ENCODE peak calls at places on chromosomes 1 and 21, in five cellular contexts. One of them, this sample, is unnamed.

GRCh38 chr1:21912038-21912758 is 24.9 kb downstream of the HSPG2 start:
- DNase-seq in activated CD8-positive, alpha-beta memory T cell treated with anti-CD3 and anti-CD28 coated beads for 4 hours: no peak
- DNase-seq in DMS53: no peak
- DNase-seq in NCI-H2029: no peak
- DNase-seq in ACHN: no peak
- DNase-seq in this sample: no peak

GRCh38 chr1:39167632-39168209 is 36.8 kb upstream of the MACF1 start:
- DNase-seq in activated CD8-positive, alpha-beta memory T cell treated with anti-CD3 and anti-CD28 coated beads for 4 hours: no peak
- DNase-seq in DMS53: peak
- DNase-seq in NCI-H2029: peak
- DNase-seq in ACHN: no peak
- DNase-seq in this sample: no peak

GRCh38 chr1:240804475-240804874 is 192.5 kb upstream of the GREM2 start:
- DNase-seq in activated CD8-positive, alpha-beta memory T cell treated with anti-CD3 and anti-CD28 coated beads for 4 hours: no peak
- DNase-seq in DMS53: no peak
- DNase-seq in NCI-H2029: no peak
- DNase-seq in ACHN: peak
- DNase-seq in this sample: no peak

GRCh38 chr21:44377922-44378645 is 24.7 kb downstream of the TRPM2 start:
- DNase-seq in activated CD8-positive, alpha-beta memory T cell treated with anti-CD3 and anti-CD28 coated beads for 4 hours: no peak
- DNase-seq in DMS53: no peak
- DNase-seq in NCI-H2029: no peak
- DNase-seq in ACHN: no peak
- DNase-seq in this sample: no peak

GRCh38 chr21:37458669-37459276 is 92.2 kb downstream of the DYRK1A start:
- DNase-seq in activated CD8-positive, alpha-beta memory T cell treated with anti-CD3 and anti-CD28 coated beads for 4 hours: no peak
- DNase-seq in DMS53: no peak
- DNase-seq in NCI-H2029: no peak
- DNase-seq in ACHN: no peak
- DNase-seq in this sample: no peak

GRCh38 chr1:235107368-235108184 is 21.1 kb downstream of the TOMM20 start:
- DNase-seq in activated CD8-positive, alpha-beta memory T cell treated with anti-CD3 and anti-CD28 coated beads for 4 hours: no peak
- DNase-seq in DMS53: no peak
- DNase-seq in NCI-H2029: no peak
- DNase-seq in ACHN: no peak
- DNase-seq in this sample: peak

GRCh38 chr1:199041173-199041914 is 402.5 kb downstream of the PTPRC start:
- DNase-seq in activated CD8-positive, alpha-beta memory T cell treated with anti-CD3 and anti-CD28 coated beads for 4 hours: no peak
- DNase-seq in DMS53: no peak
- DNase-seq in NCI-H2029: no peak
- DNase-seq in ACHN: no peak
- DNase-seq in this sample: no peak

GRCh38 chr1:179591592-179592580 is at the start of gene TDRD5:
- DNase-seq in activated CD8-positive, alpha-beta memory T cell treated with anti-CD3 and anti-CD28 coated beads for 4 hours: no peak
- DNase-seq in DMS53: peak
- DNase-seq in NCI-H2029: no peak
- DNase-seq in ACHN: no peak
- DNase-seq in this sample: no peak

GRCh38 chr1:9628541-9629444 is 22.7 kb upstream of the PIK3CD start:
- DNase-seq in activated CD8-positive, alpha-beta memory T cell treated with anti-CD3 and anti-CD28 coated beads for 4 hours: peak
- DNase-seq in DMS53: no peak
- DNase-seq in NCI-H2029: no peak
- DNase-seq in ACHN: no peak
- DNase-seq in this sample: peak

GRCh38 chr1:62593825-62594394 is 3.4 kb upstream of the ANGPTL3 start:
- DNase-seq in activated CD8-positive, alpha-beta memory T cell treated with anti-CD3 and anti-CD28 coated beads for 4 hours: no peak
- DNase-seq in DMS53: no peak
- DNase-seq in NCI-H2029: no peak
- DNase-seq in ACHN: no peak
- DNase-seq in this sample: no peak

GRCh38 chr1:233240839-233241682 is 54.5 kb downstream of the PCNX2 start:
- DNase-seq in activated CD8-positive, alpha-beta memory T cell treated with anti-CD3 and anti-CD28 coated beads for 4 hours: no peak
- DNase-seq in DMS53: peak
- DNase-seq in NCI-H2029: peak
- DNase-seq in ACHN: peak
- DNase-seq in this sample: no peak

GRCh38 chr1:29282135-29282923 is 46.0 kb downstream of the PTPRU start:
- DNase-seq in activated CD8-positive, alpha-beta memory T cell treated with anti-CD3 and anti-CD28 coated beads for 4 hours: no peak
- DNase-seq in DMS53: no peak
- DNase-seq in NCI-H2029: no peak
- DNase-seq in ACHN: no peak
- DNase-seq in this sample: peak

GRCh38 chr1:147627435-147628110 is 42.8 kb downstream of the ACP6 start:
- DNase-seq in activated CD8-positive, alpha-beta memory T cell treated with anti-CD3 and anti-CD28 coated beads for 4 hours: no peak
- DNase-seq in DMS53: peak
- DNase-seq in NCI-H2029: peak
- DNase-seq in ACHN: peak
- DNase-seq in this sample: peak

GRCh38 chr1:61299468-61299867 is 217.1 kb downstream of the NFIA start:
- DNase-seq in activated CD8-positive, alpha-beta memory T cell treated with anti-CD3 and anti-CD28 coated beads for 4 hours: no peak
- DNase-seq in DMS53: peak
- DNase-seq in NCI-H2029: no peak
- DNase-seq in ACHN: no peak
- DNase-seq in this sample: no peak

GRCh38 chr21:39087238-39087975 is 95.8 kb downstream of the PSMG1 start:
- DNase-seq in activated CD8-positive, alpha-beta memory T cell treated with anti-CD3 and anti-CD28 coated beads for 4 hours: no peak
- DNase-seq in DMS53: no peak
- DNase-seq in NCI-H2029: no peak
- DNase-seq in ACHN: no peak
- DNase-seq in this sample: no peak

GRCh38 chr1:221487781-221488520 is 253.9 kb downstream of the DUSP10 start:
- DNase-seq in activated CD8-positive, alpha-beta memory T cell treated with anti-CD3 and anti-CD28 coated beads for 4 hours: no peak
- DNase-seq in DMS53: peak
- DNase-seq in NCI-H2029: peak
- DNase-seq in ACHN: peak
- DNase-seq in this sample: no peak

GRCh38 chr1:7853341-7854026 is 619 bp upstream of the UTS2 start:
- DNase-seq in activated CD8-positive, alpha-beta memory T cell treated with anti-CD3 and anti-CD28 coated beads for 4 hours: no peak
- DNase-seq in DMS53: no peak
- DNase-seq in NCI-H2029: no peak
- DNase-seq in ACHN: no peak
- DNase-seq in this sample: no peak

GRCh38 chr1:109046671-109047070 is 4.8 kb upstream of the WDR47 start:
- DNase-seq in activated CD8-positive, alpha-beta memory T cell treated with anti-CD3 and anti-CD28 coated beads for 4 hours: no peak
- DNase-seq in DMS53: no peak
- DNase-seq in NCI-H2029: no peak
- DNase-seq in ACHN: no peak
- DNase-seq in this sample: no peak

GRCh38 chr1:93321720-93322119 is 24.0 kb upstream of the DR1 start:
- DNase-seq in activated CD8-positive, alpha-beta memory T cell treated with anti-CD3 and anti-CD28 coated beads for 4 hours: no peak
- DNase-seq in DMS53: no peak
- DNase-seq in NCI-H2029: no peak
- DNase-seq in ACHN: no peak
- DNase-seq in this sample: no peak

GRCh38 chr1:217407426-217407825 is 223.5 kb downstream of the GPATCH2 start:
- DNase-seq in activated CD8-positive, alpha-beta memory T cell treated with anti-CD3 and anti-CD28 coated beads for 4 hours: no peak
- DNase-seq in DMS53: no peak
- DNase-seq in NCI-H2029: no peak
- DNase-seq in ACHN: no peak
- DNase-seq in this sample: no peak

GRCh38 chr1:216064643-216065042 is 358.6 kb downstream of the USH2A start:
- DNase-seq in activated CD8-positive, alpha-beta memory T cell treated with anti-CD3 and anti-CD28 coated beads for 4 hours: no peak
- DNase-seq in DMS53: no peak
- DNase-seq in NCI-H2029: no peak
- DNase-seq in ACHN: no peak
- DNase-seq in this sample: no peak

GRCh38 chr1:92085727-92086126 is 5.6 kb downstream of the BTBD8 start:
- DNase-seq in activated CD8-positive, alpha-beta memory T cell treated with anti-CD3 and anti-CD28 coated beads for 4 hours: no peak
- DNase-seq in DMS53: peak
- DNase-seq in NCI-H2029: no peak
- DNase-seq in ACHN: no peak
- DNase-seq in this sample: no peak

GRCh38 chr1:217106231-217106630 is 383.0 kb upstream of the ESRRG start:
- DNase-seq in activated CD8-positive, alpha-beta memory T cell treated with anti-CD3 and anti-CD28 coated beads for 4 hours: no peak
- DNase-seq in DMS53: peak
- DNase-seq in NCI-H2029: no peak
- DNase-seq in ACHN: no peak
- DNase-seq in this sample: no peak

GRCh38 chr1:15323989-15324866 is 77.2 kb downstream of the FHAD1 start:
- DNase-seq in activated CD8-positive, alpha-beta memory T cell treated with anti-CD3 and anti-CD28 coated beads for 4 hours: no peak
- DNase-seq in DMS53: no peak
- DNase-seq in NCI-H2029: no peak
- DNase-seq in ACHN: no peak
- DNase-seq in this sample: no peak

GRCh38 chr1:72438270-72438669 is 155.9 kb upstream of the NEGR1 start:
- DNase-seq in activated CD8-positive, alpha-beta memory T cell treated with anti-CD3 and anti-CD28 coated beads for 4 hours: no peak
- DNase-seq in DMS53: no peak
- DNase-seq in NCI-H2029: no peak
- DNase-seq in ACHN: no peak
- DNase-seq in this sample: no peak

GRCh38 chr1:175481126-175482071 is 262.0 kb downstream of the TNR start:
- DNase-seq in activated CD8-positive, alpha-beta memory T cell treated with anti-CD3 and anti-CD28 coated beads for 4 hours: no peak
- DNase-seq in DMS53: peak
- DNase-seq in NCI-H2029: no peak
- DNase-seq in ACHN: peak
- DNase-seq in this sample: no peak

GRCh38 chr1:157114183-157115121 is 14.8 kb upstream of the ETV3L start:
- DNase-seq in activated CD8-positive, alpha-beta memory T cell treated with anti-CD3 and anti-CD28 coated beads for 4 hours: no peak
- DNase-seq in DMS53: no peak
- DNase-seq in NCI-H2029: no peak
- DNase-seq in ACHN: no peak
- DNase-seq in this sample: no peak

GRCh38 chr21:28776251-28776650 is 216.4 kb downstream of the LTN1 start:
- DNase-seq in activated CD8-positive, alpha-beta memory T cell treated with anti-CD3 and anti-CD28 coated beads for 4 hours: no peak
- DNase-seq in DMS53: no peak
- DNase-seq in NCI-H2029: no peak
- DNase-seq in ACHN: no peak
- DNase-seq in this sample: no peak

GRCh38 chr1:207495816-207496792 is at the start of gene CR1:
- DNase-seq in activated CD8-positive, alpha-beta memory T cell treated with anti-CD3 and anti-CD28 coated beads for 4 hours: no peak
- DNase-seq in DMS53: peak
- DNase-seq in NCI-H2029: no peak
- DNase-seq in ACHN: no peak
- DNase-seq in this sample: peak

GRCh38 chr1:50978144-50978851 is 8.3 kb downstream of the CDKN2C start:
- DNase-seq in activated CD8-positive, alpha-beta memory T cell treated with anti-CD3 and anti-CD28 coated beads for 4 hours: no peak
- DNase-seq in DMS53: peak
- DNase-seq in NCI-H2029: peak
- DNase-seq in ACHN: peak
- DNase-seq in this sample: peak

GRCh38 chr21:33703750-33704606 is 61.7 kb downstream of the ITSN1 start:
- DNase-seq in activated CD8-positive, alpha-beta memory T cell treated with anti-CD3 and anti-CD28 coated beads for 4 hours: no peak
- DNase-seq in DMS53: peak
- DNase-seq in NCI-H2029: no peak
- DNase-seq in ACHN: no peak
- DNase-seq in this sample: no peak

GRCh38 chr21:36706482-36706852 is 7.6 kb downstream of the SIM2 start:
- DNase-seq in activated CD8-positive, alpha-beta memory T cell treated with anti-CD3 and anti-CD28 coated beads for 4 hours: no peak
- DNase-seq in DMS53: no peak
- DNase-seq in NCI-H2029: no peak
- DNase-seq in ACHN: no peak
- DNase-seq in this sample: no peak

GRCh38 chr1:116737020-116737854 is 17.0 kb upstream of the CD2 start:
- DNase-seq in activated CD8-positive, alpha-beta memory T cell treated with anti-CD3 and anti-CD28 coated beads for 4 hours: peak
- DNase-seq in DMS53: peak
- DNase-seq in NCI-H2029: no peak
- DNase-seq in ACHN: peak
- DNase-seq in this sample: peak

GRCh38 chr1:2144501-2145090 is 50.0 kb downstream of the FAAP20 start:
- DNase-seq in activated CD8-positive, alpha-beta memory T cell treated with anti-CD3 and anti-CD28 coated beads for 4 hours: no peak
- DNase-seq in DMS53: no peak
- DNase-seq in NCI-H2029: no peak
- DNase-seq in ACHN: no peak
- DNase-seq in this sample: no peak

GRCh38 chr21:26041441-26042180 is 129.0 kb downstream of the APP start:
- DNase-seq in activated CD8-positive, alpha-beta memory T cell treated with anti-CD3 and anti-CD28 coated beads for 4 hours: no peak
- DNase-seq in DMS53: no peak
- DNase-seq in NCI-H2029: no peak
- DNase-seq in ACHN: no peak
- DNase-seq in this sample: no peak

GRCh38 chr1:59446257-59446901 is 149.5 kb downstream of the FGGY start:
- DNase-seq in activated CD8-positive, alpha-beta memory T cell treated with anti-CD3 and anti-CD28 coated beads for 4 hours: no peak
- DNase-seq in DMS53: no peak
- DNase-seq in NCI-H2029: no peak
- DNase-seq in ACHN: no peak
- DNase-seq in this sample: no peak

GRCh38 chr1:206706298-206706791 is 21.6 kb downstream of the MAPKAPK2 start:
- DNase-seq in activated CD8-positive, alpha-beta memory T cell treated with anti-CD3 and anti-CD28 coated beads for 4 hours: no peak
- DNase-seq in DMS53: peak
- DNase-seq in NCI-H2029: no peak
- DNase-seq in ACHN: no peak
- DNase-seq in this sample: peak

This sample was measured in activated effector memory CD4-positive, alpha-beta T cell treated with anti-CD3 and anti-CD28 coated beads, Interleukin-2, amount 50 U/mL, for 16 hours.